ENCODE peak calls at places on chromosomes 6 and 20, in ten cellular contexts. Z, J, K, W, F, N, R, G, X and V are unnamed samples.

GRCh38 chr6:81895511-81896185 is 143.2 kb upstream of the TENT5A start:
- DNase-seq in R (no peak), X (no peak), W (peak), Z (peak), G (no peak), K (no peak), J (no peak), F (no peak), N (no peak), V (no peak)

GRCh38 chr6:90286884-90287488 is 9.7 kb downstream of the BACH2 start:
- DNase-seq in J (peak), R (peak), K (no peak), Z (peak), W (peak), G (peak), X (peak), F (no peak), N (no peak), V (no peak)

GRCh38 chr20:46348972-46349741 is 40.9 kb upstream of the CDH22 start:
- DNase-seq in Z (peak), G (peak), X (peak), J (peak), W (peak), N (peak), F (peak), R (peak), K (peak), V (peak)

GRCh38 chr6:20846602-20847028 is 312.4 kb downstream of the CDKAL1 start:
- DNase-seq in Z (no peak), G (no peak), N (no peak), X (no peak), R (no peak), K (no peak), F (no peak), W (peak), J (no peak), V (no peak)

GRCh38 chr20:35115606-35116005 is 23.0 kb upstream of the TRPC4AP start:
- DNase-seq in J (no peak), R (no peak), N (no peak), F (no peak), X (no peak), G (no peak), W (no peak), Z (no peak), K (no peak), V (no peak)

GRCh38 chr6:32070814-32071466 is 32.7 kb downstream of the CYP21A2 start:
- DNase-seq in W (no peak), N (no peak), J (no peak), K (no peak), R (no peak), X (no peak), G (no peak), F (peak), Z (peak), V (peak)

GRCh38 chr6:13877116-13877515 is 47.6 kb upstream of the RNF182 start:
- DNase-seq in Z (no peak), K (no peak), N (no peak), J (no peak), R (no peak), X (no peak), W (peak), F (no peak), G (no peak), V (no peak)

GRCh38 chr6:52994789-52995078 is 350 bp downstream of the GSTA4 start:
- DNase-seq in K (peak), N (peak), Z (peak), G (peak), W (peak), R (peak), J (no peak), X (no peak), F (peak), V (peak)

DNA sequence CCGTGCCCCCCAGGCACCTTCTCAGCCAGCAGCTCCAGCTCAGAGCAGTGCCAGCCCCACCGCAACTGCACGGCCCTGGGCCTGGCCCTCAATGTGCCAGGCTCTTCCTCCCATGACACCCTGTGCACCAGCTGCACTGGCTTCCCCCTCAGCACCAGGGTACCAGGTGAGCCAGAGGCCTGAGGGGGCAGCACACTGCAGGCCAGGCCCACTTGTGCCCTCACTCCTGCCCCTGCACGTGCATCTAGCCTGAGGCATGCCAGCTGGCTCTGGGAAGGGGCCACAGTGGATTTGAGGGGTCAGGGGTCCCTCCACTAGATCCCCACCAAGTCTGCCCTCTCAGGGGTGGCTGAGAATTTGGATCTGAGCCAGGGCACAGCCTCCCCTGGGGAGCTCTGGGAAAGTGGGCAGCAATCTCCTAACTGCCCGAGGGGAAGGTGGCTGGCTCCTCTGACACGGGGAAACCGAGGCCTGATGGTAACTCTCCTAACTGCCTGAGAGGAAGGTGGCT is 960 bp downstream of the TNFRSF6B start:
- DNase-seq in W (no peak), J (no peak), K (peak), R (no peak), X (peak), N (peak), F (peak), G (no peak), Z (no peak), V (peak)
- TF ChIP-seq POLR2A in W (no peak), J (no peak), K (no peak), R (no peak), X (no peak), N (no peak), F (no peak), G (no peak), Z (no peak), V (no peak)

GRCh38 chr6:7865811-7866210 is 44.8 kb downstream of the TXNDC5 start:
- DNase-seq in J (no peak), N (no peak), R (no peak), W (no peak), Z (no peak), X (no peak), K (no peak), G (no peak), F (no peak), V (no peak)

GRCh38 chr6:7866531-7866930 is 44.1 kb downstream of the TXNDC5 start:
- DNase-seq in G (no peak), Z (no peak), R (no peak), W (no peak), K (no peak), N (no peak), X (no peak), J (no peak), F (no peak), V (no peak)

GRCh38 chr6:7868926-7869325 is 41.7 kb downstream of the TXNDC5 start:
- DNase-seq in G (no peak), J (no peak), W (no peak), N (no peak), K (no peak), F (no peak), Z (no peak), X (no peak), R (no peak), V (no peak)
- H3K27ac ChIP-seq in G (no peak), J (no peak), W (no peak), N (no peak), K (no peak), F (no peak), Z (no peak), X (no peak), R (no peak), V (no peak)

DNA sequence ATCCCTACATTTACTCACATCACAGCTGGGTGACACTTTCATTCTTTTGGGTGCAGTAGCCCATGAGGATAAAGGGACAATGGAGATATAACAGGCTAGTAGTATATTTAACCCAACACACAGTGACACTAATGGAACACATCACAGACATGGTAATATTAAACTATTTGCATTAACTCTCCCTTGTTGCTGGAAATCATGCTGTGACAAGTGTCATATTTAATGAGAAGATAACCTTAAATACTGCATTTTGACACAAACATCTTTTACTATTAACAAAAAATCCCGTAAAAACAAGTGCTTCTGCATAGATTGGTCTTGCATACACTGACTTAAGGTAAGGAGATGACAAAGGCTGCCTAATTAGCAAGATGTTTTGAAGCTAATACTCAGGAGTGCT is 45.5 kb downstream of the CNR1 start:
- DNase-seq in R (no peak), X (no peak), K (no peak), W (no peak), J (no peak), Z (no peak), G (no peak), F (no peak), N (no peak), V (no peak)
- TF ChIP-seq POLR2A in R (no peak), X (no peak), K (no peak), W (no peak), J (no peak), Z (no peak), G (no peak), F (no peak), N (no peak), V (no peak)

GRCh38 chr20:53660947-53661381 is 67.3 kb upstream of the ZNF217 start:
- DNase-seq in R (no peak), X (no peak), N (no peak), Z (no peak), K (no peak), W (peak), J (no peak), F (no peak), G (no peak), V (no peak)

GRCh38 chr20:53666144-53666543 is 72.5 kb upstream of the ZNF217 start:
- DNase-seq in F (no peak), N (no peak), K (no peak), Z (no peak), R (no peak), G (no peak), X (no peak), J (no peak), W (no peak), V (no peak)

GRCh38 chr20:53664121-53664520 is 70.5 kb upstream of the ZNF217 start:
- DNase-seq in W (no peak), G (no peak), R (no peak), Z (no peak), J (no peak), K (no peak), F (no peak), X (no peak), N (no peak), V (no peak)

GRCh38 chr20:53660078-53660909 is 66.7 kb upstream of the ZNF217 start:
- DNase-seq in Z (peak), W (peak), R (peak), K (peak), J (no peak), G (no peak), N (peak), F (no peak), X (no peak), V (peak)

DNA sequence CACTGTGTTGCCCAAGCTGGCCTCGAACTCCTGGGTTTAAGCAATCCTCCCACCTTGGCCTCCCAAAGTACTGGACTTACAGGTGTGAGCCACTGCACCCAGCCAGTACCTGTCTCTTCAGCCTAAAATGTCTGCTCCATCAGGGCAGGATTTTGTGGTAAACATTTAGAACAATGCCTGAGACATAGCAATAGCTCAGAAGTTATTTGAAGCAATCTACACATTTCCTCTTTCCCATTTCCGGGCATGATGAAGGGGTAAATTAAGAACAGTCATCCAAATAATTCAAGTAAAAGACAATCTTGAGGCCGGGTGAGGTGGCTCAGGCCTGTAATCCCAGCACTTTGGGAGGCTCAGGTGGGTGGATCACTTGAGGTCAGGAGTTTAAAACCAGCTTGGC is 69.0 kb upstream of the ZNF217 start:
- DNase-seq in Z (no peak), X (no peak), R (no peak), J (no peak), W (no peak), N (no peak), F (no peak), K (no peak), G (no peak), V (no peak)
- H3K27ac ChIP-seq in Z (no peak), X (no peak), R (no peak), J (no peak), W (no peak), N (no peak), F (no peak), K (no peak), G (no peak), V (peak)

GRCh38 chr6:16267428-16268263 is 29.3 kb downstream of the GMPR start:
- DNase-seq in N (no peak), F (no peak), G (no peak), K (no peak), W (no peak), J (no peak), Z (no peak), R (no peak), X (no peak), V (no peak)

GRCh38 chr6:16271415-16271814 is 33.0 kb downstream of the GMPR start:
- DNase-seq in F (no peak), K (no peak), N (no peak), Z (no peak), J (no peak), G (no peak), W (no peak), R (no peak), X (no peak), V (no peak)

GRCh38 chr6:16273266-16273665 is 34.9 kb downstream of the GMPR start:
- DNase-seq in J (no peak), W (peak), Z (no peak), G (no peak), R (no peak), F (no peak), K (no peak), X (no peak), N (no peak), V (no peak)

GRCh38 chr6:16274519-16275229 is 36.3 kb downstream of the GMPR start:
- DNase-seq in K (no peak), Z (no peak), W (no peak), N (no peak), F (no peak), X (no peak), J (no peak), G (no peak), R (no peak), V (no peak)

GRCh38 chr6:16270178-16270794 is 31.9 kb downstream of the GMPR start:
- DNase-seq in N (no peak), G (no peak), X (no peak), Z (no peak), K (no peak), J (no peak), R (no peak), F (no peak), W (no peak), V (no peak)
- TF ChIP-seq POLR2A in N (no peak), G (no peak), X (no peak), Z (no peak), K (no peak), J (no peak), R (no peak), F (no peak), W (no peak), V (no peak)